ENCODE peak calls at places on chromosomes 13 and 19, in ten cellular contexts. Q, O, X, M, N, G, B, A, J and D are unnamed samples.

GRCh38 chr19:30130356-30131122 is 188.5 kb downstream of the URI1 start:
- DNase-seq in Q (no peak), O (no peak), X (no peak), M (no peak), N (no peak), G (no peak), B (no peak), A (no peak), J (no peak), D (no peak)

GRCh38 chr19:31781542-31781941 is 432.3 kb upstream of the TSHZ3 start:
- DNase-seq in Q (no peak), O (no peak), X (no peak), M (no peak), N (no peak), G (no peak), B (no peak), A (no peak), J (no peak), D (no peak)

GRCh38 chr13:33349996-33350826 is 64.7 kb upstream of the STARD13 start:
- DNase-seq in Q (peak), O (no peak), X (no peak), M (no peak), N (no peak), G (peak), B (peak), A (peak), J (no peak), D (peak)

GRCh38 chr19:49383598-49383997 is 4.5 kb upstream of the KASH5 start:
- DNase-seq in Q (no peak), O (no peak), X (no peak), M (no peak), N (no peak), G (no peak), B (no peak), A (no peak), J (no peak), D (no peak)

GRCh38 chr19:35142531-35143230 is 374 bp upstream of the FXYD7 start:
- DNase-seq in Q (peak), O (peak), X (peak), M (no peak), N (no peak), G (no peak), B (peak), A (peak), J (no peak), D (no peak)

GRCh38 chr19:19170053-19170945 is at the start of gene MEF2B:
- DNase-seq in Q (peak), O (peak), X (peak), M (peak), N (no peak), G (peak), B (peak), A (peak), J (peak), D (peak)

GRCh38 chr13:46639033-46639981 is 86.3 kb downstream of the LRCH1 start:
- DNase-seq in Q (no peak), O (no peak), X (no peak), M (no peak), N (no peak), G (no peak), B (peak), A (no peak), J (no peak), D (no peak)

GRCh38 chr13:110874508-110874960 is 40.3 kb downstream of the ANKRD10 start:
- DNase-seq in Q (peak), O (peak), X (peak), M (peak), N (peak), G (peak), B (peak), A (peak), J (no peak), D (peak)

GRCh38 chr19:18013621-18014111 is 5.7 kb downstream of the ARRDC2 start:
- DNase-seq in Q (no peak), O (no peak), X (no peak), M (no peak), N (no peak), G (no peak), B (peak), A (no peak), J (no peak), D (no peak)

GRCh38 chr13:32804673-32805260 is 211.5 kb upstream of the KL start:
- DNase-seq in Q (no peak), O (no peak), X (no peak), M (no peak), N (no peak), G (no peak), B (no peak), A (no peak), J (no peak), D (no peak)

GRCh38 chr13:21050288-21051197 is 10.8 kb downstream of the LATS2 start:
- DNase-seq in Q (no peak), O (no peak), X (no peak), M (no peak), N (no peak), G (no peak), B (no peak), A (no peak), J (no peak), D (no peak)

GRCh38 chr19:18194554-18195238 is 1.7 kb downstream of the MPV17L2 start:
- DNase-seq in Q (no peak), O (no peak), X (peak), M (no peak), N (no peak), G (no peak), B (no peak), A (peak), J (no peak), D (no peak)

GRCh38 chr19:20247016-20247683 is 80.1 kb downstream of the ZNF486 start:
- DNase-seq in Q (no peak), O (no peak), X (peak), M (no peak), N (no peak), G (no peak), B (peak), A (no peak), J (peak), D (no peak)

GRCh38 chr13:99085139-99085845 is 107.4 kb upstream of the DOCK9 start:
- DNase-seq in Q (no peak), O (peak), X (peak), M (no peak), N (no peak), G (no peak), B (peak), A (no peak), J (no peak), D (no peak)

GRCh38 chr13:72889496-72889895 is 107.6 kb downstream of the PIBF1 start:
- DNase-seq in Q (no peak), O (no peak), X (no peak), M (no peak), N (no peak), G (no peak), B (no peak), A (no peak), J (no peak), D (no peak)

GRCh38 chr13:95524270-95524901 is 28.1 kb upstream of the CLDN10 start:
- DNase-seq in Q (no peak), O (no peak), X (no peak), M (no peak), N (no peak), G (no peak), B (no peak), A (no peak), J (no peak), D (no peak)

GRCh38 chr13:30355405-30355741 is 48.0 kb upstream of the KATNAL1 start:
- DNase-seq in Q (no peak), O (no peak), X (peak), M (no peak), N (no peak), G (peak), B (peak), A (no peak), J (no peak), D (peak)

GRCh38 chr19:7109678-7110289 is 40.3 kb downstream of the ZNF557 start:
- DNase-seq in Q (no peak), O (no peak), X (no peak), M (no peak), N (no peak), G (no peak), B (no peak), A (no peak), J (peak), D (no peak)

GRCh38 chr13:39811696-39812095 is 156.2 kb downstream of the COG6 start:
- DNase-seq in Q (no peak), O (no peak), X (no peak), M (no peak), N (no peak), G (no peak), B (no peak), A (no peak), J (no peak), D (no peak)

GRCh38 chr19:29499921-29500590 is 25.7 kb upstream of the VSTM2B start:
- DNase-seq in Q (no peak), O (no peak), X (no peak), M (no peak), N (no peak), G (no peak), B (no peak), A (peak), J (no peak), D (peak)

GRCh38 chr19:16185123-16185924 is at the start of gene FAM32A:
- DNase-seq in Q (peak), O (peak), X (peak), M (peak), N (peak), G (peak), B (peak), A (peak), J (peak), D (peak)

GRCh38 chr19:37594982-37595382 is 306 bp downstream of the ZNF540 start:
- DNase-seq in Q (peak), O (peak), X (peak), M (peak), N (no peak), G (peak), B (peak), A (peak), J (no peak), D (peak)

GRCh38 chr19:33402421-33403220 is 29.1 kb downstream of the CEBPG start:
- DNase-seq in Q (no peak), O (no peak), X (no peak), M (no peak), N (no peak), G (peak), B (no peak), A (peak), J (no peak), D (peak)

GRCh38 chr19:16019691-16020448 is 56.4 kb upstream of the TPM4 start:
- DNase-seq in Q (no peak), O (no peak), X (no peak), M (no peak), N (no peak), G (peak), B (no peak), A (peak), J (no peak), D (no peak)

GRCh38 chr19:3818479-3818878 is 32.3 kb upstream of the MATK start:
- DNase-seq in Q (no peak), O (no peak), X (no peak), M (no peak), N (no peak), G (no peak), B (no peak), A (no peak), J (no peak), D (no peak)

GRCh38 chr13:30872685-30873443 is 33.2 kb upstream of the MEDAG start:
- DNase-seq in Q (no peak), O (no peak), X (no peak), M (no peak), N (no peak), G (no peak), B (peak), A (peak), J (peak), D (no peak)

GRCh38 chr19:7870571-7871279 is 3.5 kb downstream of the PRR36 start:
- DNase-seq in Q (no peak), O (peak), X (peak), M (peak), N (peak), G (no peak), B (peak), A (no peak), J (peak), D (no peak)

GRCh38 chr13:35700661-35701060 is 224.2 kb upstream of the MAB21L1 start:
- DNase-seq in Q (no peak), O (no peak), X (no peak), M (no peak), N (no peak), G (no peak), B (no peak), A (no peak), J (no peak), D (no peak)

GRCh38 chr13:63938851-63939250 is 2523.2 kb upstream of the PCDH20 start:
- DNase-seq in Q (no peak), O (no peak), X (no peak), M (no peak), N (no peak), G (no peak), B (no peak), A (no peak), J (no peak), D (no peak)

GRCh38 chr19:22935151-22935550 is 67.8 kb downstream of the ZNF728 start:
- DNase-seq in Q (no peak), O (no peak), X (no peak), M (no peak), N (no peak), G (no peak), B (no peak), A (no peak), J (no peak), D (no peak)

GRCh38 chr19:13240312-13241022 is 90.3 kb downstream of the IER2 start:
- DNase-seq in Q (no peak), O (no peak), X (no peak), M (peak), N (no peak), G (no peak), B (no peak), A (no peak), J (no peak), D (no peak)

GRCh38 chr19:16751701-16752100 is 32.1 kb downstream of the NWD1 start:
- DNase-seq in Q (no peak), O (no peak), X (no peak), M (no peak), N (no peak), G (no peak), B (no peak), A (no peak), J (no peak), D (no peak)

GRCh38 chr19:33740811-33741396 is 55.8 kb upstream of the KCTD15 start:
- DNase-seq in Q (no peak), O (no peak), X (peak), M (no peak), N (no peak), G (no peak), B (peak), A (no peak), J (peak), D (no peak)

GRCh38 chr19:8021374-8021773 is 15.9 kb upstream of the ELAVL1 start:
- DNase-seq in Q (no peak), O (no peak), X (no peak), M (no peak), N (no peak), G (peak), B (no peak), A (no peak), J (no peak), D (no peak)

GRCh38 chr19:30671622-30672051 is 299.5 kb downstream of the ZNF536 start:
- DNase-seq in Q (peak), O (no peak), X (no peak), M (no peak), N (no peak), G (no peak), B (no peak), A (peak), J (no peak), D (no peak)

GRCh38 chr13:30308548-30308947 is 1.2 kb upstream of the KATNAL1 start:
- DNase-seq in Q (no peak), O (no peak), X (no peak), M (no peak), N (no peak), G (no peak), B (peak), A (no peak), J (no peak), D (no peak)

GRCh38 chr19:49071860-49072547 is 495 bp downstream of the KCNA7 start:
- DNase-seq in Q (no peak), O (no peak), X (no peak), M (no peak), N (no peak), G (no peak), B (no peak), A (no peak), J (no peak), D (no peak)

GRCh38 chr13:100040196-100040595 is 48.7 kb upstream of the PCCA start:
- DNase-seq in Q (no peak), O (no peak), X (no peak), M (no peak), N (no peak), G (no peak), B (no peak), A (no peak), J (no peak), D (no peak)

GRCh38 chr13:46265292-46265691 is 53.6 kb downstream of the LRRC63 start:
- DNase-seq in Q (no peak), O (no peak), X (no peak), M (no peak), N (no peak), G (no peak), B (no peak), A (no peak), J (no peak), D (no peak)

GRCh38 chr13:112741185-112741755 is 51.4 kb downstream of the ATP11A start:
- DNase-seq in Q (no peak), O (no peak), X (no peak), M (no peak), N (no peak), G (no peak), B (no peak), A (peak), J (no peak), D (no peak)

GRCh38 chr13:112741835-112742570 is 52.2 kb downstream of the ATP11A start:
- DNase-seq in Q (no peak), O (no peak), X (no peak), M (no peak), N (no peak), G (no peak), B (no peak), A (peak), J (no peak), D (no peak)

GRCh38 chr13:112742583-112742982 is 52.7 kb downstream of the ATP11A start:
- DNase-seq in Q (no peak), O (no peak), X (no peak), M (no peak), N (no peak), G (no peak), B (no peak), A (no peak), J (no peak), D (no peak)

GRCh38 chr13:112738606-112739005 is 48.8 kb downstream of the ATP11A start:
- DNase-seq in Q (no peak), O (no peak), X (no peak), M (no peak), N (no peak), G (no peak), B (no peak), A (no peak), J (no peak), D (no peak)

DNA sequence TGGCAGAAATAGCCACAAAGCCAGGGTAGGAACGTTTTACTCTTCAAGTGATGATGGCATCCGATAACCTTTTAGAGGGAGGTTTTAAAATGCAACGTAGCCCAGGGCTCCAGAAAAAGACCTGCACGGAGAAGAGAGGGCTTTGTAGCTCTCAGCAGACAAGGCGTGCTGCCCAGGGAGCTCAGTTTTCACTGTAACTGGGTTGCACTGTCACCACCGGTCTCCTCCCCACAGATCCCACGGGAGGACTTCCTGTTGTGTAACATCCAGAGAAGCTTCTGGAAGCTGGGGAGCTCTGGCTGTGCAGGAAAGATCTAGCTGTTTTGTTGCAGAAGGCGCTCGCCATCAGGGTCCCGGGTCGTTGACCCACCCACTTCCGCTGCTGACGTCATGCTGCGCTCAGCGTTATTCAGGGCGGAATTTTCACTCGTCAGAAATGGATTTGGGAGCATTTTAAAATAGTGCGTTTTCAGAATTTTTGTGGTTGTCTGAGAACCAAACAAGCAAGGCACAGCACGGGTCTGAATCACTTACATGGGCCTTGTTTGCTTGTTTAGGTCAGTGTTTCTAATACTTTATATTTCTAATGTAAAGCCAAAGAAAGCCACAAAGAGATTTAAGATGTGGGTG is 50.8 kb downstream of the ATP11A start:
- DNase-seq in Q (peak), O (no peak), X (no peak), M (no peak), N (no peak), G (no peak), B (peak), A (no peak), J (no peak), D (no peak)
- H3K4me3 ChIP-seq in Q (no peak), O (no peak), X (no peak), M (no peak), N (no peak), G (no peak), B (no peak), A (no peak), J (no peak), D (peak)

GRCh38 chr13:106491463-106491862 is 44.0 kb downstream of the EFNB2 start:
- DNase-seq in Q (no peak), O (no peak), X (no peak), M (no peak), N (no peak), G (no peak), B (no peak), A (no peak), J (no peak), D (no peak)
- H3K4me3 ChIP-seq in Q (no peak), O (no peak), X (no peak), M (no peak), N (no peak), G (no peak), B (no peak), A (peak), J (no peak), D (no peak)

GRCh38 chr13:44244288-44244687 is 129.3 kb upstream of the SERP2 start:
- DNase-seq in Q (no peak), O (no peak), X (no peak), M (no peak), N (peak), G (no peak), B (no peak), A (no peak), J (no peak), D (no peak)
- H3K4me3 ChIP-seq in Q (no peak), O (no peak), X (no peak), M (no peak), N (no peak), G (no peak), B (no peak), A (no peak), J (no peak), D (no peak)

GRCh38 chr19:44303305-44303704 is 1.5 kb downstream of the ZNF235 start:
- DNase-seq in Q (no peak), O (no peak), X (no peak), M (no peak), N (no peak), G (no peak), B (no peak), A (no peak), J (no peak), D (no peak)

GRCh38 chr19:44303976-44304568 is 753 bp downstream of the ZNF235 start:
- DNase-seq in Q (no peak), O (no peak), X (no peak), M (no peak), N (no peak), G (no peak), B (peak), A (no peak), J (no peak), D (no peak)

GRCh38 chr19:44304659-44305193 is at the start of gene ZNF235:
- DNase-seq in Q (peak), O (peak), X (peak), M (peak), N (peak), G (peak), B (peak), A (peak), J (peak), D (peak)

GRCh38 chr19:44306283-44306682 is 1.5 kb upstream of the ZNF235 start:
- DNase-seq in Q (no peak), O (no peak), X (no peak), M (no peak), N (no peak), G (no peak), B (no peak), A (no peak), J (no peak), D (no peak)

DNA sequence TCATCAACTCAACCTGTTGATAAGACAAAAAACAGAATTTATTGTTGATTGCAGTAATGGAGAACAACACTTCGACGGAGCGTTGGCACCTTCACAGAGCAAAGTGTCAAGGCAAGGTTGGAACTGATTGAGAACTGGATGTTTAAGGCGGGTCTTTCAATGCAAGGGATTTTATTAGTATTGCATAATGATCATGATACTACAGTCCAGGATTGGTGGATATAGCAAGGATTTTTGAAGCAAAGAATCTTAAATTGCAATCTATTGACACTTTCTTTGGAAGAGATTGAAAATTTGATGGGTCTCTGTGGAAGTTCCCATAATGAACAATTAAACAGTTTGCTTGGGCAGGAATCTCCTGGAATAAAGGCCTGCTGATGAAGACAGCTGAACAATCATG is 632 bp upstream of the ZNF235 start:
- DNase-seq in Q (no peak), O (no peak), X (no peak), M (no peak), N (no peak), G (no peak), B (no peak), A (no peak), J (no peak), D (no peak)
- H3K4me3 ChIP-seq in Q (no peak), O (no peak), X (peak), M (peak), N (no peak), G (no peak), B (no peak), A (no peak), J (no peak), D (peak)